ENCODE peak calls at places on chromosomes 3 and 15, in four cellular contexts. One of them, this sample, is unnamed.

GRCh38 chr3:193827831-193828230 is 234.8 kb downstream of the OPA1 start:
- DNase-seq in brain microvascular endothelial cell: no peak
- DNase-seq in renal cortical epithelial cell: no peak
- DNase-seq in activated CD8-positive, alpha-beta memory T cell treated with anti-CD3 and anti-CD28 coated beads for 4 hours: no peak
- DNase-seq in this sample: no peak

GRCh38 chr3:154668835-154669234 is 238.8 kb upstream of the GPR149 start:
- DNase-seq in brain microvascular endothelial cell: no peak
- DNase-seq in renal cortical epithelial cell: no peak
- DNase-seq in activated CD8-positive, alpha-beta memory T cell treated with anti-CD3 and anti-CD28 coated beads for 4 hours: no peak
- DNase-seq in this sample: no peak

GRCh38 chr3:20563236-20563635 is 377.2 kb upstream of the SGO1 start:
- DNase-seq in brain microvascular endothelial cell: no peak
- DNase-seq in renal cortical epithelial cell: no peak
- DNase-seq in activated CD8-positive, alpha-beta memory T cell treated with anti-CD3 and anti-CD28 coated beads for 4 hours: no peak
- DNase-seq in this sample: no peak

GRCh38 chr15:96234109-96234892 is 96.2 kb upstream of the NR2F2 start:
- DNase-seq in brain microvascular endothelial cell: no peak
- DNase-seq in renal cortical epithelial cell: no peak
- DNase-seq in activated CD8-positive, alpha-beta memory T cell treated with anti-CD3 and anti-CD28 coated beads for 4 hours: no peak
- DNase-seq in this sample: peak

GRCh38 chr3:123884258-123884831 is at the start of gene MYLK:
- DNase-seq in brain microvascular endothelial cell: peak
- DNase-seq in renal cortical epithelial cell: peak
- DNase-seq in activated CD8-positive, alpha-beta memory T cell treated with anti-CD3 and anti-CD28 coated beads for 4 hours: no peak
- DNase-seq in this sample: peak

GRCh38 chr15:42159381-42160015 is 3.1 kb upstream of the PLA2G4F start:
- DNase-seq in brain microvascular endothelial cell: no peak
- DNase-seq in renal cortical epithelial cell: no peak
- DNase-seq in activated CD8-positive, alpha-beta memory T cell treated with anti-CD3 and anti-CD28 coated beads for 4 hours: no peak
- DNase-seq in this sample: no peak

GRCh38 chr15:66115568-66116206 is 137.9 kb downstream of the MEGF11 start:
- DNase-seq in brain microvascular endothelial cell: no peak
- DNase-seq in renal cortical epithelial cell: no peak
- DNase-seq in activated CD8-positive, alpha-beta memory T cell treated with anti-CD3 and anti-CD28 coated beads for 4 hours: no peak
- DNase-seq in this sample: no peak

GRCh38 chr3:87006844-87007439 is 16.0 kb upstream of the VGLL3 start:
- DNase-seq in brain microvascular endothelial cell: no peak
- DNase-seq in renal cortical epithelial cell: peak
- DNase-seq in activated CD8-positive, alpha-beta memory T cell treated with anti-CD3 and anti-CD28 coated beads for 4 hours: no peak
- DNase-seq in this sample: no peak

GRCh38 chr3:143428351-143428750 is 308.8 kb downstream of the CHST2 start:
- DNase-seq in brain microvascular endothelial cell: no peak
- DNase-seq in renal cortical epithelial cell: no peak
- DNase-seq in activated CD8-positive, alpha-beta memory T cell treated with anti-CD3 and anti-CD28 coated beads for 4 hours: no peak
- DNase-seq in this sample: no peak

GRCh38 chr3:188156051-188156450 is 2.1 kb downstream of the LPP start:
- DNase-seq in brain microvascular endothelial cell: no peak
- DNase-seq in renal cortical epithelial cell: no peak
- DNase-seq in activated CD8-positive, alpha-beta memory T cell treated with anti-CD3 and anti-CD28 coated beads for 4 hours: no peak
- DNase-seq in this sample: no peak

GRCh38 chr3:125261031-125261430 is 48.5 kb upstream of the SLC12A8 start:
- DNase-seq in brain microvascular endothelial cell: no peak
- DNase-seq in renal cortical epithelial cell: no peak
- DNase-seq in activated CD8-positive, alpha-beta memory T cell treated with anti-CD3 and anti-CD28 coated beads for 4 hours: no peak
- DNase-seq in this sample: no peak

GRCh38 chr3:153162513-153163348 is 705 bp downstream of the RAP2B start:
- DNase-seq in brain microvascular endothelial cell: no peak
- DNase-seq in renal cortical epithelial cell: no peak
- DNase-seq in activated CD8-positive, alpha-beta memory T cell treated with anti-CD3 and anti-CD28 coated beads for 4 hours: no peak
- DNase-seq in this sample: no peak

This sample was measured in keratinocyte.